ENCODE peak calls at places on chromosomes 11 and 22, in ten cellular contexts. O, J, Q, C, M, S, F, A, I and B are unnamed samples. For H3K36me3, the result is how much of the 10 kb centered on the place peaks cover.

GRCh38 chr11:1830119-1830499 is 4.7 kb upstream of the SYT8 start:
- DNase-seq in A (no peak), M (no peak), C (no peak), S (peak), O (no peak), F (no peak), J (no peak), Q (no peak), I (no peak), B (peak)

GRCh38 chr11:74710291-74710938 is 20.8 kb downstream of the CHRDL2 start:
- DNase-seq in O (no peak), S (no peak), Q (no peak), M (no peak), A (no peak), J (no peak), I (no peak), C (no peak), F (no peak), B (peak)

GRCh38 chr11:118223992-118224391 is 819 bp downstream of the JAML start:
- DNase-seq in F (peak), A (no peak), S (no peak), J (no peak), O (no peak), C (no peak), Q (no peak), I (no peak), M (no peak), B (no peak)

GRCh38 chr11:118142809-118143208 is 9.8 kb downstream of the SCN4B start:
- DNase-seq in A (no peak), Q (peak), O (peak), J (no peak), F (no peak), S (no peak), C (no peak), I (no peak), M (no peak), B (no peak)

GRCh38 chr11:124961972-124962609 is 8.1 kb downstream of the CCDC15 start:
- DNase-seq in M (no peak), C (no peak), F (peak), Q (no peak), A (no peak), I (no peak), O (no peak), J (peak), S (peak), B (no peak)

GRCh38 chr11:64870176-64870892 is 8.1 kb downstream of the EHD1 start:
- DNase-seq in A (no peak), I (no peak), C (peak), F (no peak), J (no peak), Q (peak), S (peak), O (no peak), M (peak), B (no peak)

GRCh38 chr11:17864478-17864941 is 129.9 kb downstream of the KCNC1 start:
- DNase-seq in M (no peak), C (no peak), A (no peak), O (no peak), F (no peak), Q (no peak), I (peak), S (peak), J (peak), B (peak)

GRCh38 chr11:34052608-34053160 is 1.2 kb downstream of the CAPRIN1 start:
- DNase-seq in Q (peak), C (peak), A (peak), I (peak), O (peak), J (peak), M (no peak), S (peak), F (no peak), B (peak)

GRCh38 chr11:6812391-6813005 is 13.0 kb upstream of the OR6A2 start:
- DNase-seq in A (no peak), J (peak), S (peak), O (no peak), F (peak), M (no peak), Q (no peak), I (no peak), C (no peak), B (peak)

GRCh38 chr22:24051568-24051967 is 40.5 kb downstream of the CABIN1 start:
- DNase-seq in F (no peak), A (no peak), Q (no peak), O (no peak), J (no peak), M (no peak), S (no peak), I (no peak), C (no peak), B (no peak)

GRCh38 chr11:11155962-11156815 is 196.9 kb downstream of the CSNK2A3 start:
- DNase-seq in S (no peak), O (no peak), C (no peak), A (no peak), M (peak), Q (no peak), F (peak), J (peak), I (no peak), B (peak)

GRCh38 chr11:19018901-19019300 is 41.6 kb downstream of the MRGPRX2 start:
- DNase-seq in S (peak), A (no peak), M (no peak), Q (no peak), F (no peak), I (no peak), J (no peak), C (no peak), O (no peak), B (no peak)
- H3K27ac ChIP-seq in S (no peak), A (no peak), M (no peak), Q (no peak), F (no peak), I (no peak), J (no peak), C (no peak), O (no peak), B (no peak)

DNA sequence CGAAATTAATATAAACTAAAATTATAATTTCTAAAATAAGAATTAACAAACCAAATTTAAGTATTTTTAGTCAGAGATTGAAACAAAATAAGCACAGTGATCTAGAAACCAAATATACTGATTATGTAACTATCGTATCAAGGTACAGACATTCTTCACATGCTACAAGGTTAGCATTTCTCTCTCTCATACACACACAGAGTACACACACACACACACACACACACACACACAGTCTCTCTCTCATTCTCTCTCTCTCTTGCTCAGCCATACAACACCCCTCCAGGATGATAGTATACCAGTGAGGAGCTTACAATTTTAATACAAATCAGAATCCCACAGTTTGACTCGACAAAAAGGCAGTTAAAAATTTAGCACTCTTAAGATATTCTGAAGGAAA is 66.0 kb downstream of the RDX start:
- DNase-seq in M (no peak), S (no peak), I (no peak), A (no peak), J (no peak), F (no peak), O (no peak), Q (no peak), C (no peak), B (no peak)
- H3K36me3 ChIP-seq in M (under half), S (under half), I (under half), A (under half), J (under half), F (under half), O (under half), Q (under half), C (under half), B (under half)

GRCh38 chr11:129275825-129276224 is 83.7 kb upstream of the ARHGAP32 start:
- DNase-seq in J (no peak), Q (no peak), I (no peak), F (no peak), M (no peak), A (no peak), O (no peak), S (no peak), C (no peak), B (no peak)
- H3K27ac ChIP-seq in J (no peak), Q (no peak), I (no peak), F (no peak), M (no peak), A (no peak), O (no peak), S (no peak), C (no peak), B (no peak)

GRCh38 chr11:68581901-68582300 is 102.4 kb upstream of the GAL start:
- DNase-seq in J (no peak), Q (no peak), C (no peak), S (no peak), M (no peak), F (no peak), O (no peak), A (no peak), I (no peak), B (no peak)
- H3K36me3 ChIP-seq in J (half or more), Q (under half), C (under half), S (under half), M (under half), F (half or more), O (under half), A (under half), I (half or more), B (half or more)

DNA sequence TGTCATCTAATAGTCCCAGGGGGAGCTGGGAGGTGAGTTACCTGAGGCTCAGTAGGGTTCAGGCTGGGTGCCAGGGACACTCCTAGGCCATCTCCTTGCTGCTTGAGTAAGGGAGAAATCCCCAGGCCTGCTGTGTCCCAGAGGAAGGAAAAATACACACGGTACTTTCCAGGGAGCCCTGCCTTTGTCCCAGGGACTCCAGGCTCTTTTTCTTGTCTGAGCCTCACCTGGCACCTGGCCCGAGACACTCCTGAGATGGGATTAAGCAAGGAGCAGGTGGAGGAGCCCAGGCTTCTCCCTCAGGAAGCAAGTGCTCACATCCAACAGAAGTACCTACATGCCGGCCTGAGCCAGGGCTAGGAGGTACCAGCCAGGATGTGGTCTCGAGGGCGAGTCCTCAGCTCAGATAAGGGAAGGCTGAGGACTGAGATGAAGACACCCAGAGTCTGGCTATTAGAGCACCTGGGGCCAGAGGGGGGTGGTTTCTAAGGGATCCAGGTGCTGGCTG is 899 bp upstream of the KLHDC7B start:
- DNase-seq in A (no peak), Q (peak), O (peak), I (peak), S (peak), F (no peak), C (peak), M (no peak), J (peak), B (no peak)
- H3K27ac ChIP-seq in A (no peak), Q (peak), O (no peak), I (peak), S (peak), F (peak), C (no peak), M (no peak), J (no peak), B (no peak)